ENCODE peak calls at places on chromosomes 1 and 21, in five cellular contexts. One of them, this sample, is unnamed.

GRCh38 chr21:32423846-32424535 is 11.5 kb downstream of the EVA1C start:
- DNase-seq in HepG2: no peak
- DNase-seq in H1: no peak
- DNase-seq in GM12878: no peak
- DNase-seq in HCT116: no peak
- DNase-seq in this sample: no peak

GRCh38 chr1:229041946-229042345 is 229.0 kb upstream of the RAB4A start:
- DNase-seq in HepG2: no peak
- DNase-seq in H1: no peak
- DNase-seq in GM12878: no peak
- DNase-seq in HCT116: no peak
- DNase-seq in this sample: no peak

GRCh38 chr1:204791453-204792366 is 79.0 kb upstream of the NFASC start:
- DNase-seq in HepG2: peak
- DNase-seq in HCT116: peak
- DNase-seq in GM12878: no peak
- DNase-seq in H1: peak
- DNase-seq in this sample: peak

GRCh38 chr1:33307494-33307864 is 13.4 kb downstream of the A3GALT2 start:
- DNase-seq in GM12878: peak
- DNase-seq in HepG2: no peak
- DNase-seq in H1: no peak
- DNase-seq in HCT116: no peak
- DNase-seq in this sample: no peak

GRCh38 chr1:171898956-171899355 is 57.7 kb downstream of the DNM3 start:
- DNase-seq in HepG2: no peak
- DNase-seq in HCT116: no peak
- DNase-seq in H1: no peak
- DNase-seq in GM12878: no peak
- DNase-seq in this sample: no peak

GRCh38 chr1:7339014-7339413 is 432.1 kb upstream of the VAMP3 start:
- DNase-seq in HepG2: no peak
- DNase-seq in H1: no peak
- DNase-seq in HCT116: no peak
- DNase-seq in GM12878: no peak
- DNase-seq in this sample: no peak

GRCh38 chr1:115593365-115594259 is 48.2 kb upstream of the VANGL1 start:
- DNase-seq in HCT116: no peak
- DNase-seq in H1: no peak
- DNase-seq in HepG2: no peak
- DNase-seq in GM12878: no peak
- DNase-seq in this sample: no peak

GRCh38 chr1:225435487-225435886 is 7.6 kb upstream of the LBR start:
- DNase-seq in HCT116: no peak
- DNase-seq in H1: no peak
- DNase-seq in HepG2: no peak
- DNase-seq in GM12878: no peak
- DNase-seq in this sample: no peak

GRCh38 chr1:46556822-46557221 is 5.4 kb upstream of the KNCN start:
- DNase-seq in GM12878: no peak
- DNase-seq in H1: no peak
- DNase-seq in HCT116: peak
- DNase-seq in HepG2: no peak
- DNase-seq in this sample: no peak

GRCh38 chr1:220045356-220046051 is 801 bp downstream of the EPRS1 start:
- DNase-seq in HCT116: no peak
- DNase-seq in GM12878: no peak
- DNase-seq in H1: no peak
- DNase-seq in HepG2: peak
- DNase-seq in this sample: peak

GRCh38 chr1:161089251-161089924 is at the start of gene NECTIN4:
- DNase-seq in HCT116: no peak
- DNase-seq in HepG2: no peak
- DNase-seq in GM12878: no peak
- DNase-seq in H1: no peak
- DNase-seq in this sample: no peak

GRCh38 chr1:167861664-167862381 is 52.1 kb downstream of the ADCY10 start:
- DNase-seq in GM12878: no peak
- DNase-seq in H1: no peak
- DNase-seq in HepG2: no peak
- DNase-seq in HCT116: no peak
- DNase-seq in this sample: peak

GRCh38 chr1:237429252-237429651 is 387.3 kb downstream of the RYR2 start:
- DNase-seq in H1: no peak
- DNase-seq in GM12878: no peak
- DNase-seq in HepG2: no peak
- DNase-seq in HCT116: no peak
- DNase-seq in this sample: no peak

GRCh38 chr1:24720152-24720551 is 25.1 kb upstream of the CLIC4 start:
- DNase-seq in HepG2: peak
- DNase-seq in H1: no peak
- DNase-seq in HCT116: no peak
- DNase-seq in GM12878: no peak
- DNase-seq in this sample: no peak

DNA sequence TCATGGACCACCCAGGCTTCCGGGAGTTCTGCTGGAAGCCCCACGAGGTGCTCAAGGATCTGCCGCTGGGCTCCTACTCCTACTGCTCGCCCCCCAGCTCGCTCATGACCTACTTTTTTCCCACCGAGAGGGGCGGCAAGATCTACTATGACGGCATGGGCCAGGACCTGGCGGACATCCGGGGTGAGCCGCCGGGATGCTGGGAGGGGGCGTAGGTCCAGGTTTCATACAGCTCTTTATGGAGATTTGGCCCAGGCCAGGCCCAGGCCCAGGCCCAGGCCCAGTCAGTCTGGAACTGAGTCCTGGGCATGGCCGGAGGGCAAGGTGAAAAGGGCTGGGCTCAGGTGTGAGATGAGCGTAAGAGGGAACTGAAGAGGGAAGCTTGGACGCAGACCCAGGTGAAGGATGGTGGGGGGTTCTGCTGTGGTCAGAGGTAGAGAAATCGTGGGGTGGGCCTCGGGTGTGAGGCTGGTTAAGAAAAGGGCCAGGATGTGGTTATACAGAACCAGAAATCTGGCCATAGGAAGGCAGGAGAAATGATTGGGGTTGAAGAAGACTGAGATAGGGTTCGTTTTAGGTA is 23.0 kb downstream of the DISP3 start:
- DNase-seq in GM12878: no peak
- DNase-seq in HepG2: no peak
- DNase-seq in H1: no peak
- DNase-seq in HCT116: no peak
- DNase-seq in this sample: no peak
- TF ChIP-seq SRF in GM12878: no peak
- TF ChIP-seq SRF in HepG2: no peak
- TF ChIP-seq SRF in H1: no peak
- TF ChIP-seq SRF in HCT116: no peak
- TF ChIP-seq SRF in this sample: no peak

DNA sequence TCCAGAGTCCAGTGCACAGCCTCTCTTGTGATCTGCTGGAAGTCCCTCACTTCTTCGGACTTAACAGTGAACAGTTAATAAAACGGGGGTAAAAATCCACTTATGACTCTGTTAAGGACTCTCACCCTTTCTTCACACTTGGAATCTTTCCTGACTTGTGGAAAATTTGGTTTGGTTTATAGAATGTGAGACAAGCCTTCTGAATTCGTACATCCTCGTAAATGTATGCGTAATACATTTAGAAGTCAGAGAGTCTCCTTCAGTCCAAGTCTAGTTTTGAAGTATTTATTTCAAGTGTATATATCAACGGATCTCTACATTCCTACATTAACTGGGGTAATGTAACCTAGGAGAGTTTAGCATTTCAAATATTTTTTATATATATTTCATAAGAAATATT is 270.4 kb downstream of the KCNJ6 start:
- DNase-seq in HCT116: no peak
- DNase-seq in H1: no peak
- DNase-seq in GM12878: no peak
- DNase-seq in HepG2: no peak
- DNase-seq in this sample: no peak
- H3K4me2 ChIP-seq in HCT116: no peak
- H3K4me2 ChIP-seq in H1: no peak
- H3K4me2 ChIP-seq in GM12878: no peak
- H3K4me2 ChIP-seq in HepG2: no peak
- H3K4me2 ChIP-seq in this sample: no peak

GRCh38 chr1:181010789-181011188 is 11.9 kb downstream of the STX6 start:
- DNase-seq in HCT116: no peak
- DNase-seq in HepG2: no peak
- DNase-seq in GM12878: no peak
- DNase-seq in H1: no peak
- DNase-seq in this sample: no peak
- TF ChIP-seq SRF in HCT116: no peak
- TF ChIP-seq SRF in HepG2: no peak
- TF ChIP-seq SRF in GM12878: no peak
- TF ChIP-seq SRF in H1: no peak
- TF ChIP-seq SRF in this sample: no peak

DNA sequence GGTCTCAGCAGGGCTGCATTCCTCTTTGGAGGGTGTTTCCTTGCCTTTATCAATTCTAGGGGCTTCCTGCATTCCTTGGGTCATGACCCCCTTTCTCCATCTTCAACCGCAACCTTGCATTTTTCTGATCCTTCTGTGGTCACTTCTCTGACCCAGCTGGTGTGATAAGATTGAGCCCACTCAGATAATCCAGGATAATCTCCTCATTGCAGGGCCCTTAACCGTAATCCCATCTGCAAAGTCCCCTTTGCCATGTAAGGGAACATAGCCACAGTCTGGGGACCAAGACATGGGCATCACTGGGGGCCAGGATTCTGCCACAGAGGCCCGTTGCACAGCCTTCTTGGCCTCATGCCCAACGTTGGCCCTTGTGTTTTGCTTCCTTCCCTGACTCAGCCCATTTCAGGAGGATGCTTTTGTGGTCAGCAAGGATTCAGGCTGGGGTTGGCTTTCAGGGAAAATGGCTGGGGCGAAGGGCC is 35.0 kb upstream of the IL19 start:
- DNase-seq in HCT116: no peak
- DNase-seq in HepG2: no peak
- DNase-seq in GM12878: no peak
- DNase-seq in H1: no peak
- DNase-seq in this sample: peak
- H3K4me2 ChIP-seq in HCT116: no peak
- H3K4me2 ChIP-seq in HepG2: no peak
- H3K4me2 ChIP-seq in GM12878: no peak
- H3K4me2 ChIP-seq in H1: no peak
- H3K4me2 ChIP-seq in this sample: peak

GRCh38 chr1:15757016-15757543 is 1.5 kb upstream of the FBLIM1 start:
- DNase-seq in GM12878: no peak
- DNase-seq in HCT116: no peak
- DNase-seq in H1: no peak
- DNase-seq in HepG2: no peak
- DNase-seq in this sample: no peak

GRCh38 chr1:15760520-15761211 is 2.1 kb downstream of the FBLIM1 start:
- DNase-seq in HepG2: no peak
- DNase-seq in HCT116: no peak
- DNase-seq in H1: no peak
- DNase-seq in GM12878: no peak
- DNase-seq in this sample: peak

GRCh38 chr1:15758537-15758936 is at the start of gene FBLIM1:
- DNase-seq in GM12878: no peak
- DNase-seq in HCT116: no peak
- DNase-seq in HepG2: no peak
- DNase-seq in H1: no peak
- DNase-seq in this sample: no peak

GRCh38 chr1:15757575-15758401 is 807 bp upstream of the FBLIM1 start:
- DNase-seq in HCT116: no peak
- DNase-seq in H1: no peak
- DNase-seq in HepG2: no peak
- DNase-seq in GM12878: no peak
- DNase-seq in this sample: peak

GRCh38 chr1:15758953-15759661 is 512 bp downstream of the FBLIM1 start:
- DNase-seq in H1: no peak
- DNase-seq in HepG2: no peak
- DNase-seq in HCT116: no peak
- DNase-seq in GM12878: no peak
- DNase-seq in this sample: no peak
- TF ChIP-seq SRF in H1: no peak
- TF ChIP-seq SRF in HepG2: no peak
- TF ChIP-seq SRF in HCT116: no peak
- TF ChIP-seq SRF in GM12878: no peak
- TF ChIP-seq SRF in this sample: no peak

GRCh38 chr1:27491748-27492700 is 2.1 kb upstream of the WASF2 start:
- DNase-seq in GM12878: no peak
- DNase-seq in H1: no peak
- DNase-seq in HepG2: no peak
- DNase-seq in HCT116: no peak
- DNase-seq in this sample: no peak
- H3K4me2 ChIP-seq in GM12878: peak
- H3K4me2 ChIP-seq in H1: no peak
- H3K4me2 ChIP-seq in HepG2: peak
- H3K4me2 ChIP-seq in HCT116: no peak
- H3K4me2 ChIP-seq in this sample: no peak

GRCh38 chr1:117368116-117369108 is 1.2 kb downstream of the MAN1A2 start:
- DNase-seq in H1: no peak
- DNase-seq in HCT116: no peak
- DNase-seq in GM12878: no peak
- DNase-seq in HepG2: peak
- DNase-seq in this sample: peak
- TF ChIP-seq SRF in H1: no peak
- TF ChIP-seq SRF in HCT116: no peak
- TF ChIP-seq SRF in GM12878: no peak
- TF ChIP-seq SRF in HepG2: no peak
- TF ChIP-seq SRF in this sample: no peak

DNA sequence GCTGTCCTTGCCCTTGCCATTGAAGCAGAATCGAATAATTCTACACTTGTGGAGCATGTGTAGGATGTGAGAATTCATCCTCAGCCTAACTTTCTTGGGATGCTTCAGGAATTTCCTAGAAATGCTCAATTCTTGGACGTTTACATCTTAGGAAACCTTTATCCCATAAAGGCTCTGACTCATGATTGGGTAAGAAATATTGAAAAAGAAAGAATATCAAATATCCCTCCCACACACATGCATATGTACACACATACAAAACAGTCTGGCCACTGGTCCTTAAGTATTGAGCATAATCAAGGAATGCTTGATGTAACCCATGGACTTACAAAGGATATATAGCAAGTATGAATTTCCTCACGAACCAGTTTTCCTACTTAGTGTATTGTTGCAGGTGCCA is 83.9 kb upstream of the IPO9 start:
- DNase-seq in H1: no peak
- DNase-seq in GM12878: no peak
- DNase-seq in HCT116: no peak
- DNase-seq in HepG2: no peak
- DNase-seq in this sample: no peak
- H3K4me2 ChIP-seq in H1: no peak
- H3K4me2 ChIP-seq in GM12878: no peak
- H3K4me2 ChIP-seq in HCT116: no peak
- H3K4me2 ChIP-seq in HepG2: no peak
- H3K4me2 ChIP-seq in this sample: no peak

GRCh38 chr1:150150511-150151021 is 850 bp downstream of the PLEKHO1 start:
- DNase-seq in HCT116: no peak
- DNase-seq in H1: no peak
- DNase-seq in HepG2: no peak
- DNase-seq in GM12878: no peak
- DNase-seq in this sample: peak
- TF ChIP-seq SRF in HCT116: no peak
- TF ChIP-seq SRF in H1: no peak
- TF ChIP-seq SRF in HepG2: no peak
- TF ChIP-seq SRF in GM12878: no peak
- TF ChIP-seq SRF in this sample: no peak